ENCODE peak calls at places on chromosomes 16 and 17, in four cellular contexts. G is OCI-LY7, W is K562, S is DND-41. Z is an unnamed sample.
A peak's percentile ranks its signal among the peaks of the same experiment; 100 is the strongest.

GRCh38 chr16:9966569-9967157 is 215.6 kb downstream of the GRIN2A start:
- DNase-seq in G (no peak), W (no peak), S (no peak), Z (no peak)

GRCh38 chr16:64780445-64780844 is 341.4 kb downstream of the CDH11 start:
- DNase-seq in G (no peak), W (no peak), S (no peak), Z (no peak)

GRCh38 chr16:84446596-84447392 is 57.7 kb downstream of the MEAK7 start:
- DNase-seq in G (no peak), W (no peak), S (no peak), Z (no peak)

GRCh38 chr17:58277726-58278595 is 2.8 kb downstream of the MPO start:
- DNase-seq in G (no peak), W (peak; percentile 4), S (no peak), Z (no peak)

GRCh38 chr17:41977991-41978390 is 11.4 kb downstream of the CNP start:
- DNase-seq in G (no peak), W (no peak), S (no peak), Z (no peak)

GRCh38 chr16:70162041-70162451 is 11.5 kb upstream of the CLEC18C start:
- DNase-seq in G (no peak), W (peak; percentile 23), S (no peak), Z (no peak)

GRCh38 chr17:12348476-12348875 is 317.2 kb upstream of the MYOCD start:
- DNase-seq in G (no peak), W (no peak), S (no peak), Z (no peak)

GRCh38 chr17:80631142-80632045 is 86.8 kb downstream of the RPTOR start:
- DNase-seq in G (no peak), W (no peak), S (no peak), Z (no peak)

GRCh38 chr16:7888421-7888820 is 555.8 kb downstream of the RBFOX1 start:
- DNase-seq in G (no peak), W (no peak), S (no peak), Z (no peak)

GRCh38 chr16:677306-678190 is 2.1 kb downstream of the RHBDL1 start:
- DNase-seq in G (no peak), W (no peak), S (no peak), Z (no peak)

GRCh38 chr16:66306366-66307150 is 59.9 kb upstream of the CDH5 start:
- DNase-seq in G (no peak), W (no peak), S (no peak), Z (no peak)

GRCh38 chr17:32445497-32445896 is 1.2 kb downstream of the PSMD11 start:
- DNase-seq in G (peak; percentile 11), W (no peak), S (no peak), Z (no peak)
- H3K27ac ChIP-seq in G (peak overlapping the region; percentile 50), W (peak overlapping the region; percentile 95), S (peak overlapping the region; percentile 60), Z (peak overlapping the region; percentile 79)

GRCh38 chr16:56645311-56645710 is 6.4 kb upstream of the MT1B start:
- DNase-seq in G (no peak), W (no peak), S (no peak), Z (no peak)

GRCh38 chr16:56649820-56650219 is 1.9 kb upstream of the MT1B start:
- DNase-seq in G (no peak), W (no peak), S (no peak), Z (no peak)

GRCh38 chr16:56645838-56646237 is 5.8 kb upstream of the MT1B start:
- DNase-seq in G (no peak), W (no peak), S (no peak), Z (no peak)

GRCh38 chr16:56649271-56649670 is 2.4 kb upstream of the MT1B start:
- DNase-seq in G (no peak), W (no peak), S (no peak), Z (no peak)

DNA sequence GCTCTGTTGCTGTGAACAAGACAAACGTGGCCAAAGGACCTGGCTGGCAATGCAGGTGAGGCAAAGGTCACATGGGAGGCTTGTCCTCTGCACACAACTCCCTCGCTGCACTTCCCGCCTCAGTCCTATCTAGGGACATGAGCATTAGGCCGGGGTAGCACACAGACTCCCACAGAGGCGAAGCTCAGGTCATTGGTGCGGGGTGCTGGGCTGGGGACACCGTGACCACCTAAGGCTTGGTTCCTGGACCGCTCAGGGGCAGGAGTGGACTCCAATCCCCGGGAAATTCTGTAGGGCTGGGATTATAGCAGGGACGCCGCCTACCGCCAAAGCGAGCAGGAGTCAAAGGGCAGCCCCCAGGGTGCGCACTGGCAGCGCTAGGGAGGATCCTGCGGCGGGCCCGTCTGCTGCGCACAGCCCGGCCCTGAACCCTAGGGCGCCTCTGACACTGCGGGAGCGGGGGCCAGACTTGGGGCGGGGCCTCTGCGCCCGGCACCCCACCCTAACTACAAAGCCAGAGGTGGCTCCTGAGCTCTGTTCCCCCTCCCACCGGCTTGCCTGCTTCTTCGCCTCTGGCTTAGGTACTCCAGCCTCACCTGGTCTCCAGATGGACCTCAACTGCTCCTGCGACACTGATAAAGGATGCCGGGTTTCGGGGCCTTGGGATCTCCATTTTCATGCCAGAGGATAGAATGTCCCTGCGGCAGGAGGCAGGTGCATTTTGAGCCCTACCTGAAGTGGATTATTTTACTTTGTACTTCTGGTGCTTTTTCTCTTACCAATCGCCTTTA is 3.9 kb upstream of the MT1B start:
- DNase-seq in G (no peak), W (no peak), S (no peak), Z (no peak)
- H3K4me3 ChIP-seq in G (no peak overlapping the region), W (no peak overlapping the region), S (no peak overlapping the region), Z (no peak overlapping the region)

GRCh38 chr16:35908942-35909341 is 2449.5 kb downstream of the TP53TG3F start:
- DNase-seq in G (peak; percentile 3), W (peak; percentile 11), S (peak; percentile 27), Z (no peak)
- H3K9me3 ChIP-seq in G (no peaks in the 10 kb centered on the region), W (no peaks in the 10 kb centered on the region), S (peaks cover 33% of the 10 kb centered on the region), Z (peaks cover 7% of the 10 kb centered on the region)

DNA sequence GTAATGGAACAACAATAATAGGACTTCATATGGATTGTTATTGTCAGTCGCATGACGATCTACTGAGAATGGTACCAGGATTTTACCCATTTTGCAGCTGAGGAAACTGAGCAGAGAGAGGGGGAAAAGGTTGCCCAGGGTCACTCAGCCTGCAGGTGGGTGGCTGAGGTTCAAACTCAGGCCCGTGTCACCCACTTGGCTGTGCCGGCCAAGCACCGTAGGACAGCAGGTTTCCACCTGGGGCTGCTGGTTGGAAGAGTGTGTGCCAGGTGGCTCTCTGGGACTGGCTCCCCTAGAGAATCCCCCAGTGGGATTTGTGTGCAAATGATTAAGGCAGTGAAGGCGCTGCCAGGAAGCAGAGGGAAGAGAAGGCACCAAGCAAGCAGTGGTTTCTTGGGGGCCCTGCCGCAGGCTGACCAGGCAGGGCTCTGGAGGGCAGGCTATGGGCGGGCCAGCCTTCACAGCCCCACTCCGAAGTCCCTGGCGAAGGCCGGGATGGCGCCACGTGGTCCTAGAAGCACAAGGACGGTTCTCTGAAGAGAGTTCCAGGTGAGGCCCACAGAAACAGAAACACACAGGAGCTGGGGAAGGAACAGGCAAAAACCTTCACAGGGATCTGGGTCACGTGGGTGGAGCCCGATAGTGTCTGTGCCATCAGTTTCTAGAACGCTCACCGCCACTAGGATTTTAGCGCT is 163.5 kb downstream of the IRF8 start:
- DNase-seq in G (no peak), W (no peak), S (no peak), Z (no peak)
- H3K27ac ChIP-seq in G (no peak overlapping the region), W (no peak overlapping the region), S (no peak overlapping the region), Z (no peak overlapping the region)

DNA sequence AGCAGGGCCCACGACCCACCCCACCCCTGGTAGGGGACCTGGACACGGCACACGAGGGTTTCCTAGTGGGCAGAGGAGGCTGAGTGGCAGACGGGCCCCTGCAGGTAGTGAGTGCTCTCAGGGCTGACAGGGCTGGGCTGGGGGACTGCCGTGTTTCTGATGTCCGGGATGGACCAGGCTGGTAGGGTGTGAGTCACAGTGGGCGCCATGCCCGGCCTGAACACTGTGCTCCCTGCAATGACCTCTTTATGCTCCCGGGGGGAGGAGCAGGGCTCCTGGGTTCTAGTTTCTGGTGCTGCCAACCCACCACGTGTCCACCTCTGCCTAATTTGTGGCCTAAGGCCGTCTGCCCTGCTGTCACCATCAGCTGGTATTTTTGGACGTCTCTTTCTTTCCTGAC is 26.3 kb downstream of the ARHGAP23 start:
- DNase-seq in G (no peak), W (no peak), S (no peak), Z (no peak)
- H3K4me3 ChIP-seq in G (no peak overlapping the region), W (no peak overlapping the region), S (no peak overlapping the region), Z (no peak overlapping the region)

GRCh38 chr16:27387724-27388123 is 14.2 kb upstream of the IL21R start:
- DNase-seq in G (no peak), W (no peak), S (no peak), Z (no peak)

GRCh38 chr16:27385398-27385797 is 16.6 kb upstream of the IL21R start:
- DNase-seq in G (no peak), W (no peak), S (no peak), Z (no peak)

GRCh38 chr16:27390157-27390556 is 11.8 kb upstream of the IL21R start:
- DNase-seq in G (no peak), W (no peak), S (no peak), Z (no peak)

GRCh38 chr16:27386674-27387073 is 15.3 kb upstream of the IL21R start:
- DNase-seq in G (no peak), W (no peak), S (no peak), Z (no peak)

DNA sequence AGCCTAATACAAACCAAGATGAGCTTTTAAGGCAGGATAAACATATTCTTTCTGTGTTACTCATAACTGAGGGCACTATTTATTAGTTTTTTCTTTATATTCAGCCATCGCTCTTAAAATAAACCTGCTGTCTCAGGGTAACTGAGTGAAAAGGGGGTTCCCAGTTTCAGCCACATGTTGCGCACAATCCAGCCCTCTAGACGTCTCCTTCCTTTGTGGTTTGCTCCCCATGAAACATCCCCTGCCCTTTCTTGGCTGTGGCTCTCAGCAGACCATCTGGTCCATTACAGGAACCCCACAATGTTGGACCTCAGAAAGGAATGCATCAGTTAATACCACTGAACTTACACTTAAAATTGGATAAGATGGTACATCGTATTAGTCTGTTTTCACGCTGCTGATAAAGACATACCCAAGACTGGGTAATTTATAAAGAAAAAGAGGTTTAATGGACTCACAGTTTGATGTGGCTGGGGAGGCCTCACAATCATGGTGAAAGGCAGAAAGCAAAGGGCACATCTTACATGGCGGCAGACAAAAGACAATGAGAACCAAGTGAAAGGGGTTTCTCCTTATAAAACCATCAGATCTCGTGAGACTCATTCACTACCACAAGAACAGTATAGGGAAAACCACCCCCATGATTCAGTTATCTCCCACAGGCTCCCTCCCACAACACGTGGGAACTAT is 12.6 kb upstream of the IL21R start:
- DNase-seq in G (no peak), W (no peak), S (no peak), Z (no peak)
- H3K9me3 ChIP-seq in G (peaks cover 43% of the 10 kb centered on the region), W (no peaks in the 10 kb centered on the region), S (no peaks in the 10 kb centered on the region), Z (no peaks in the 10 kb centered on the region)

GRCh38 chr16:81706327-81707295 is 72.5 kb upstream of the PLCG2 start:
- DNase-seq in G (no peak), W (no peak), S (no peak), Z (no peak)

GRCh38 chr16:81703177-81704155 is 75.6 kb upstream of the PLCG2 start:
- DNase-seq in G (no peak), W (no peak), S (no peak), Z (no peak)

GRCh38 chr16:81707411-81708321 is 71.4 kb upstream of the PLCG2 start:
- DNase-seq in G (no peak), W (no peak), S (no peak), Z (no peak)

GRCh38 chr16:81702506-81702905 is 76.6 kb upstream of the PLCG2 start:
- DNase-seq in G (no peak), W (no peak), S (no peak), Z (no peak)

DNA sequence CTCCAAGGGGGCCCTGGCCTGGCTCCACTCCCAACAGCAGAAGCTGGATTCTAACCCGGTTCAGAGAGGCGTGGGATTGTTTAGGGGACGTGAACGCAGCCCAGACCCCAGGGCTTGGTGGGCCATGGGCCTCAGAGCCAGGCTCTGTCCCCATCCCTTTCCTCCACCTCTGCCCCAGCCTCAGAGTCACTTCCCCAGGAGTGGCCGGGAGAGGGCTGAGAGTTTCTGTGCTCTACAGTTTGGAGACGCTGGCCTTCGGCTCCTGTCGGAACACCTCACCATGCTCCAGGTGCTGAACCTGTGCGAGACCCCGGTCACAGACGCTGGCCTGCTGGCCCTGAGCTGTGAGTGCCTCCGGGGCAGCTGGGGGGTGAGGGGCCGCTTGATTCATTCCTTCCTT is 73.8 kb upstream of the PLCG2 start:
- DNase-seq in G (no peak), W (no peak), S (no peak), Z (no peak)
- H3K27ac ChIP-seq in G (no peak overlapping the region), W (no peak overlapping the region), S (no peak overlapping the region), Z (no peak overlapping the region)

Z was measured in CD4-positive, alpha-beta memory T cell.